ENCODE peak calls at places on chromosomes 1 and 21, in eight cellular contexts. One of them, this sample, is unnamed.

GRCh38 chr1:54857741-54858665 is 29.0 kb downstream of the DHCR24 start:
- DNase-seq in amniotic stem cell: no peak
- DNase-seq in pancreas: no peak
- DNase-seq in iris pigment epithelial cell: peak
- DNase-seq in NCI-H1694 treated with DMSO at 0.1 percent for 48 hours: no peak
- DNase-seq in HT1080: peak
- DNase-seq in choroid plexus epithelial cell: peak
- DNase-seq in H54: peak
- DNase-seq in this sample: no peak

GRCh38 chr1:184982002-184982954 is 8.0 kb upstream of the NIBAN1 start:
- DNase-seq in amniotic stem cell: peak
- DNase-seq in pancreas: peak
- DNase-seq in iris pigment epithelial cell: peak
- DNase-seq in NCI-H1694 treated with DMSO at 0.1 percent for 48 hours: peak
- DNase-seq in HT1080: peak
- DNase-seq in choroid plexus epithelial cell: peak
- DNase-seq in H54: no peak
- DNase-seq in this sample: peak

GRCh38 chr21:14559144-14559543 is 13.0 kb upstream of the SAMSN1 start:
- DNase-seq in amniotic stem cell: no peak
- DNase-seq in pancreas: no peak
- DNase-seq in iris pigment epithelial cell: no peak
- DNase-seq in NCI-H1694 treated with DMSO at 0.1 percent for 48 hours: no peak
- DNase-seq in HT1080: no peak
- DNase-seq in choroid plexus epithelial cell: no peak
- DNase-seq in H54: no peak
- DNase-seq in this sample: no peak

GRCh38 chr1:115670476-115671175 is 28.9 kb downstream of the VANGL1 start:
- DNase-seq in amniotic stem cell: no peak
- DNase-seq in pancreas: peak
- DNase-seq in iris pigment epithelial cell: peak
- DNase-seq in NCI-H1694 treated with DMSO at 0.1 percent for 48 hours: no peak
- DNase-seq in HT1080: peak
- DNase-seq in choroid plexus epithelial cell: no peak
- DNase-seq in H54: no peak
- DNase-seq in this sample: no peak

GRCh38 chr1:26690157-26690556 is 5.7 kb upstream of the ARID1A start:
- DNase-seq in amniotic stem cell: no peak
- DNase-seq in pancreas: no peak
- DNase-seq in iris pigment epithelial cell: no peak
- DNase-seq in NCI-H1694 treated with DMSO at 0.1 percent for 48 hours: no peak
- DNase-seq in HT1080: no peak
- DNase-seq in choroid plexus epithelial cell: no peak
- DNase-seq in H54: no peak
- DNase-seq in this sample: no peak

GRCh38 chr1:162235261-162235780 is 141.3 kb downstream of the SPATA46 start:
- DNase-seq in amniotic stem cell: no peak
- DNase-seq in pancreas: no peak
- DNase-seq in iris pigment epithelial cell: peak
- DNase-seq in NCI-H1694 treated with DMSO at 0.1 percent for 48 hours: no peak
- DNase-seq in HT1080: no peak
- DNase-seq in choroid plexus epithelial cell: peak
- DNase-seq in H54: no peak
- DNase-seq in this sample: no peak

GRCh38 chr1:228737613-228738012 is 2.3 kb downstream of the RHOU start:
- DNase-seq in amniotic stem cell: no peak
- DNase-seq in pancreas: no peak
- DNase-seq in iris pigment epithelial cell: no peak
- DNase-seq in NCI-H1694 treated with DMSO at 0.1 percent for 48 hours: no peak
- DNase-seq in HT1080: no peak
- DNase-seq in choroid plexus epithelial cell: peak
- DNase-seq in H54: no peak
- DNase-seq in this sample: no peak

GRCh38 chr1:17315542-17316130 is 7.6 kb downstream of the PADI4 start:
- DNase-seq in amniotic stem cell: no peak
- DNase-seq in pancreas: no peak
- DNase-seq in iris pigment epithelial cell: no peak
- DNase-seq in NCI-H1694 treated with DMSO at 0.1 percent for 48 hours: no peak
- DNase-seq in HT1080: no peak
- DNase-seq in choroid plexus epithelial cell: no peak
- DNase-seq in H54: no peak
- DNase-seq in this sample: no peak

GRCh38 chr1:111517464-111518225 is 14.2 kb upstream of the ADORA3 start:
- DNase-seq in amniotic stem cell: no peak
- DNase-seq in pancreas: no peak
- DNase-seq in iris pigment epithelial cell: no peak
- DNase-seq in NCI-H1694 treated with DMSO at 0.1 percent for 48 hours: no peak
- DNase-seq in HT1080: no peak
- DNase-seq in choroid plexus epithelial cell: no peak
- DNase-seq in H54: no peak
- DNase-seq in this sample: no peak

GRCh38 chr1:32448773-32449456 is 16.0 kb upstream of the ZBTB8B start:
- DNase-seq in amniotic stem cell: no peak
- DNase-seq in pancreas: no peak
- DNase-seq in iris pigment epithelial cell: no peak
- DNase-seq in NCI-H1694 treated with DMSO at 0.1 percent for 48 hours: no peak
- DNase-seq in HT1080: peak
- DNase-seq in choroid plexus epithelial cell: peak
- DNase-seq in H54: no peak
- DNase-seq in this sample: no peak

GRCh38 chr1:156204686-156205085 is 8.1 kb upstream of the PMF1 start:
- DNase-seq in amniotic stem cell: no peak
- DNase-seq in pancreas: no peak
- DNase-seq in iris pigment epithelial cell: peak
- DNase-seq in NCI-H1694 treated with DMSO at 0.1 percent for 48 hours: no peak
- DNase-seq in HT1080: no peak
- DNase-seq in choroid plexus epithelial cell: no peak
- DNase-seq in H54: no peak
- DNase-seq in this sample: no peak

GRCh38 chr1:175129182-175129581 is 61.5 kb downstream of the TNN start:
- DNase-seq in amniotic stem cell: peak
- DNase-seq in pancreas: no peak
- DNase-seq in iris pigment epithelial cell: no peak
- DNase-seq in NCI-H1694 treated with DMSO at 0.1 percent for 48 hours: no peak
- DNase-seq in HT1080: no peak
- DNase-seq in choroid plexus epithelial cell: no peak
- DNase-seq in H54: no peak
- DNase-seq in this sample: no peak

GRCh38 chr1:228735871-228736586 is 750 bp downstream of the RHOU start:
- DNase-seq in amniotic stem cell: no peak
- DNase-seq in pancreas: peak
- DNase-seq in iris pigment epithelial cell: peak
- DNase-seq in NCI-H1694 treated with DMSO at 0.1 percent for 48 hours: no peak
- DNase-seq in HT1080: no peak
- DNase-seq in choroid plexus epithelial cell: peak
- DNase-seq in H54: no peak
- DNase-seq in this sample: peak

GRCh38 chr1:24586970-24587820 is 31.3 kb downstream of the NCMAP start:
- DNase-seq in amniotic stem cell: peak
- DNase-seq in pancreas: peak
- DNase-seq in iris pigment epithelial cell: peak
- DNase-seq in NCI-H1694 treated with DMSO at 0.1 percent for 48 hours: peak
- DNase-seq in HT1080: peak
- DNase-seq in choroid plexus epithelial cell: peak
- DNase-seq in H54: peak
- DNase-seq in this sample: peak

GRCh38 chr1:41742219-41742618 is 176.5 kb downstream of the HIVEP3 start:
- DNase-seq in amniotic stem cell: peak
- DNase-seq in pancreas: no peak
- DNase-seq in iris pigment epithelial cell: peak
- DNase-seq in NCI-H1694 treated with DMSO at 0.1 percent for 48 hours: peak
- DNase-seq in HT1080: peak
- DNase-seq in choroid plexus epithelial cell: peak
- DNase-seq in H54: peak
- DNase-seq in this sample: no peak

GRCh38 chr1:116570358-116571214 is at the start of gene CD58:
- DNase-seq in amniotic stem cell: peak
- DNase-seq in pancreas: peak
- DNase-seq in iris pigment epithelial cell: peak
- DNase-seq in NCI-H1694 treated with DMSO at 0.1 percent for 48 hours: peak
- DNase-seq in HT1080: peak
- DNase-seq in choroid plexus epithelial cell: peak
- DNase-seq in H54: peak
- DNase-seq in this sample: peak

GRCh38 chr1:84301759-84302380 is 362 bp downstream of the SAMD13 start:
- DNase-seq in amniotic stem cell: no peak
- DNase-seq in pancreas: no peak
- DNase-seq in iris pigment epithelial cell: no peak
- DNase-seq in NCI-H1694 treated with DMSO at 0.1 percent for 48 hours: no peak
- DNase-seq in HT1080: no peak
- DNase-seq in choroid plexus epithelial cell: peak
- DNase-seq in H54: no peak
- DNase-seq in this sample: no peak

GRCh38 chr1:1752671-1753606 is 25.3 kb downstream of the NADK start:
- DNase-seq in amniotic stem cell: no peak
- DNase-seq in pancreas: no peak
- DNase-seq in iris pigment epithelial cell: no peak
- DNase-seq in NCI-H1694 treated with DMSO at 0.1 percent for 48 hours: no peak
- DNase-seq in HT1080: no peak
- DNase-seq in choroid plexus epithelial cell: no peak
- DNase-seq in H54: no peak
- DNase-seq in this sample: no peak

GRCh38 chr1:59360170-59360569 is 63.3 kb downstream of the FGGY start:
- DNase-seq in amniotic stem cell: no peak
- DNase-seq in pancreas: no peak
- DNase-seq in iris pigment epithelial cell: peak
- DNase-seq in NCI-H1694 treated with DMSO at 0.1 percent for 48 hours: no peak
- DNase-seq in HT1080: peak
- DNase-seq in choroid plexus epithelial cell: peak
- DNase-seq in H54: peak
- DNase-seq in this sample: no peak

GRCh38 chr1:232213928-232214327 is 416.0 kb downstream of the SIPA1L2 start:
- DNase-seq in amniotic stem cell: no peak
- DNase-seq in pancreas: no peak
- DNase-seq in iris pigment epithelial cell: no peak
- DNase-seq in NCI-H1694 treated with DMSO at 0.1 percent for 48 hours: no peak
- DNase-seq in HT1080: no peak
- DNase-seq in choroid plexus epithelial cell: no peak
- DNase-seq in H54: no peak
- DNase-seq in this sample: no peak

This sample was measured in HuH-7.5.